ENCODE peak calls at places on chromosomes 2 and 18, in nine cellular contexts. O is hepatocyte, P is tibial artery, J is heart left ventricle, Y is astrocyte, F is breast epithelium, E is uterus, B is spleen, V is endodermal cell. Q is an unnamed sample. For H3K4me1, the result is how much of the 10 kb centered on the place peaks cover.

GRCh38 chr2:71833855-71834554 is 313.7 kb downstream of the CYP26B1 start:
- DNase-seq in O (no peak), P (peak), J (peak), Y (no peak), F (no peak), E (peak), B (no peak), V (peak), Q (peak)

GRCh38 chr2:102473020-102473419 is at the start of gene SLC9A4:
- DNase-seq in O (peak), P (peak), J (no peak), Y (peak), F (peak), E (no peak), B (no peak), V (peak), Q (no peak)

GRCh38 chr2:224892574-224893204 is 149.6 kb downstream of the DOCK10 start:
- DNase-seq in O (no peak), P (no peak), J (no peak), Y (no peak), F (no peak), E (no peak), B (no peak), V (peak), Q (no peak)

GRCh38 chr2:236968101-236968886 is 117.4 kb upstream of the COPS8 start:
- DNase-seq in O (peak), P (no peak), J (no peak), Y (no peak), F (no peak), E (no peak), B (peak), V (peak), Q (no peak)

GRCh38 chr2:129918604-129919003 is 60.9 kb upstream of the RAB6C start:
- DNase-seq in O (no peak), P (no peak), J (no peak), Y (no peak), F (no peak), E (no peak), B (no peak), V (no peak), Q (no peak)

GRCh38 chr2:19916385-19916784 is 14.6 kb upstream of the TTC32 start:
- DNase-seq in O (no peak), P (no peak), J (no peak), Y (no peak), F (no peak), E (no peak), B (no peak), V (peak), Q (no peak)

GRCh38 chr2:200787351-200788128 is 24.2 kb upstream of the BZW1 start:
- DNase-seq in O (peak), P (no peak), J (no peak), Y (peak), F (no peak), E (no peak), B (no peak), V (no peak), Q (no peak)

GRCh38 chr2:12716250-12717190 is at the start of gene TRIB2:
- DNase-seq in O (peak), P (peak), J (peak), Y (peak), F (peak), E (peak), B (peak), V (peak), Q (peak)

GRCh38 chr2:129078548-129078947 is 759.9 kb upstream of the HS6ST1 start:
- DNase-seq in O (no peak), P (no peak), J (no peak), Y (no peak), F (no peak), E (no peak), B (no peak), V (peak), Q (no peak)

GRCh38 chr2:24566630-24567029 is 75.6 kb downstream of the NCOA1 start:
- DNase-seq in O (no peak), P (no peak), J (no peak), Y (no peak), F (no peak), E (no peak), B (no peak), V (no peak), Q (no peak)

GRCh38 chr2:189221811-189222210 is 42.2 kb upstream of the COL5A2 start:
- DNase-seq in O (no peak), P (no peak), J (no peak), Y (peak), F (no peak), E (no peak), B (no peak), V (no peak), Q (no peak)

GRCh38 chr2:82795446-82795845 is 1663.6 kb downstream of the SUCLG1 start:
- DNase-seq in O (no peak), P (no peak), J (no peak), Y (peak), F (no peak), E (no peak), B (no peak), V (no peak), Q (no peak)

GRCh38 chr18:24770625-24771024 is 310.2 kb downstream of the HRH4 start:
- DNase-seq in O (no peak), P (no peak), J (no peak), Y (no peak), F (no peak), E (no peak), B (no peak), V (no peak), Q (no peak)

GRCh38 chr18:48545690-48546365 is 7.0 kb downstream of the CTIF start:
- DNase-seq in O (peak), P (peak), J (peak), Y (peak), F (peak), E (peak), B (no peak), V (peak), Q (peak)

GRCh38 chr2:28610583-28611201 is 114.8 kb downstream of the PLB1 start:
- DNase-seq in O (peak), P (peak), J (no peak), Y (peak), F (peak), E (peak), B (peak), V (no peak), Q (no peak)

GRCh38 chr2:133053541-133053940 is 383.5 kb upstream of the LYPD1 start:
- DNase-seq in O (no peak), P (no peak), J (no peak), Y (peak), F (no peak), E (no peak), B (no peak), V (no peak), Q (no peak)

GRCh38 chr2:3238951-3239841 is 138.4 kb downstream of the EIPR1 start:
- DNase-seq in O (no peak), P (no peak), J (no peak), Y (no peak), F (no peak), E (no peak), B (no peak), V (no peak), Q (no peak)

GRCh38 chr2:66962625-66963207 is 434.4 kb upstream of the ETAA1 start:
- DNase-seq in O (peak), P (no peak), J (no peak), Y (peak), F (no peak), E (peak), B (no peak), V (peak), Q (no peak)

GRCh38 chr2:197011777-197012641 is 85.5 kb upstream of the PGAP1 start:
- DNase-seq in O (peak), P (no peak), J (no peak), Y (peak), F (no peak), E (peak), B (no peak), V (no peak), Q (peak)

GRCh38 chr2:128727914-128728313 is 409.2 kb upstream of the HS6ST1 start:
- DNase-seq in O (no peak), P (peak), J (no peak), Y (peak), F (no peak), E (peak), B (no peak), V (no peak), Q (no peak)

GRCh38 chr18:79558196-79559120 is 121.1 kb upstream of the CTDP1 start:
- DNase-seq in O (no peak), P (peak), J (no peak), Y (no peak), F (no peak), E (no peak), B (no peak), V (peak), Q (no peak)

GRCh38 chr2:175627405-175627804 is 374.7 kb downstream of the LNPK start:
- DNase-seq in O (no peak), P (no peak), J (no peak), Y (no peak), F (no peak), E (no peak), B (no peak), V (no peak), Q (no peak)

GRCh38 chr2:10303634-10304378 is 1.1 kb downstream of the HPCAL1 start:
- DNase-seq in O (peak), P (no peak), J (peak), Y (no peak), F (no peak), E (peak), B (peak), V (peak), Q (peak)

GRCh38 chr18:31581498-31582197 is 10.0 kb upstream of the TTR start:
- DNase-seq in O (peak), P (no peak), J (no peak), Y (peak), F (no peak), E (no peak), B (no peak), V (no peak), Q (no peak)

GRCh38 chr2:27929916-27930486 is 39.5 kb downstream of the BABAM2 start:
- DNase-seq in O (no peak), P (no peak), J (no peak), Y (peak), F (no peak), E (no peak), B (no peak), V (no peak), Q (no peak)

GRCh38 chr2:104904889-104905288 is 51.0 kb downstream of the POU3F3 start:
- DNase-seq in O (no peak), P (no peak), J (no peak), Y (no peak), F (no peak), E (no peak), B (no peak), V (no peak), Q (no peak)

GRCh38 chr2:207849443-207849842 is 79.7 kb upstream of the FZD5 start:
- DNase-seq in O (no peak), P (no peak), J (no peak), Y (no peak), F (no peak), E (no peak), B (no peak), V (no peak), Q (no peak)

GRCh38 chr2:194166818-194167217 is 1490.2 kb upstream of the SLC39A10 start:
- DNase-seq in O (peak), P (no peak), J (no peak), Y (peak), F (no peak), E (no peak), B (no peak), V (peak), Q (no peak)

GRCh38 chr2:11446733-11447248 is 19.2 kb downstream of the E2F6 start:
- DNase-seq in O (peak), P (peak), J (peak), Y (peak), F (peak), E (peak), B (no peak), V (peak), Q (peak)

GRCh38 chr2:101346909-101347308 is 38.4 kb upstream of the RNF149 start:
- DNase-seq in O (no peak), P (no peak), J (no peak), Y (no peak), F (no peak), E (no peak), B (no peak), V (no peak), Q (no peak)

GRCh38 chr2:223051580-223052375 is at the start of gene KCNE4:
- DNase-seq in O (peak), P (peak), J (peak), Y (peak), F (no peak), E (peak), B (no peak), V (peak), Q (peak)

GRCh38 chr2:242010567-242011513 is 141.3 kb downstream of the RTP5 start:
- DNase-seq in O (no peak), P (no peak), J (no peak), Y (no peak), F (no peak), E (no peak), B (peak), V (peak), Q (no peak)

GRCh38 chr2:190649035-190649797 is at the start of gene NAB1:
- DNase-seq in O (no peak), P (peak), J (peak), Y (no peak), F (peak), E (peak), B (peak), V (peak), Q (peak)

GRCh38 chr2:239106314-239106908 is 258.5 kb downstream of the TWIST2 start:
- DNase-seq in O (peak), P (no peak), J (peak), Y (peak), F (no peak), E (no peak), B (no peak), V (peak), Q (peak)

GRCh38 chr18:58657081-58657480 is 14.2 kb upstream of the MALT1 start:
- DNase-seq in O (no peak), P (no peak), J (no peak), Y (no peak), F (no peak), E (no peak), B (no peak), V (no peak), Q (no peak)
- H3K4me1 ChIP-seq in O (under half), P (under half), J (under half), Y (under half), F (under half), E (under half), B (under half), V (under half), Q (under half)

DNA sequence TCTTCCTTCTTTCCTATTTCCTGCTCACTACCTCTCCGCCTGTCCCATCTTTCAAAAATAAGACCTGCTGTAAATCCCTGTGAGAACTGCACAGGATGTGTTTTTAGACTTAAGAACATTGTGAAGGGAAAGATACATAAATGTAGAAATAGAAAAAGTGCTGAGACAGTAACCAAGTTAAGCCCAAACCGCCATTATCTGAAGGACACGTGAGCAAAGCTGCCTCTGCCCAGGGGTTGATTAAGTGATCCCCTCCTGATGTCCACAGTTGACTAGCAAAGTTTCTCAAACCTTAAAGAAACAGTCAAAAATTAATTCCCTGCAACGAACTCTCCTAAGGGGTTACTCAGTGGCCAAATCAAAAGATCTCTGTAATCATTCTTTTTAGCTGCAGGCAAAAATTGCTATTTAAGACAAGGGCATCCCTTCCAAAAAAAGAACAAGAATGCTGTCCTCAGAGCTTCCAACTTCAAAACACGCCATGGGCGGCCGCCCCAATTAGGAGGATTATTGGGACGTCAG is 48.2 kb downstream of the ZNF516 start:
- DNase-seq in O (no peak), P (no peak), J (no peak), Y (no peak), F (no peak), E (no peak), B (no peak), V (no peak), Q (no peak)
- H3K27ac ChIP-seq in O (peak), P (no peak), J (no peak), Y (no peak), F (peak), E (peak), B (peak), V (no peak), Q (no peak)

GRCh38 chr2:17543131-17543660 is 2.7 kb downstream of the VSNL1 start:
- DNase-seq in O (no peak), P (no peak), J (no peak), Y (no peak), F (no peak), E (no peak), B (no peak), V (peak), Q (no peak)

GRCh38 chr2:17543848-17544645 is 3.6 kb downstream of the VSNL1 start:
- DNase-seq in O (no peak), P (no peak), J (no peak), Y (peak), F (no peak), E (no peak), B (no peak), V (no peak), Q (no peak)

GRCh38 chr2:17547737-17548136 is 7.2 kb downstream of the VSNL1 start:
- DNase-seq in O (no peak), P (no peak), J (no peak), Y (no peak), F (no peak), E (no peak), B (no peak), V (no peak), Q (no peak)

GRCh38 chr2:17547237-17547636 is 6.7 kb downstream of the VSNL1 start:
- DNase-seq in O (no peak), P (no peak), J (no peak), Y (no peak), F (no peak), E (no peak), B (no peak), V (no peak), Q (no peak)

GRCh38 chr2:17545680-17546613 is 5.5 kb downstream of the VSNL1 start:
- DNase-seq in O (no peak), P (no peak), J (no peak), Y (no peak), F (no peak), E (no peak), B (no peak), V (no peak), Q (no peak)
- H3K4me1 ChIP-seq in O (under half), P (under half), J (under half), Y (under half), F (under half), E (under half), B (under half), V (under half), Q (under half)

GRCh38 chr2:38039511-38039910 is 36.4 kb downstream of the CYP1B1 start:
- DNase-seq in O (no peak), P (no peak), J (no peak), Y (no peak), F (no peak), E (no peak), B (no peak), V (no peak), Q (no peak)

GRCh38 chr2:38037325-38037724 is 38.6 kb downstream of the CYP1B1 start:
- DNase-seq in O (no peak), P (no peak), J (no peak), Y (no peak), F (no peak), E (no peak), B (no peak), V (no peak), Q (no peak)

GRCh38 chr2:38039111-38039510 is 36.8 kb downstream of the CYP1B1 start:
- DNase-seq in O (no peak), P (no peak), J (no peak), Y (peak), F (no peak), E (no peak), B (no peak), V (no peak), Q (no peak)

GRCh38 chr2:38037757-38038615 is 38.0 kb downstream of the CYP1B1 start:
- DNase-seq in O (peak), P (peak), J (peak), Y (peak), F (no peak), E (peak), B (no peak), V (peak), Q (peak)

GRCh38 chr2:38038682-38039081 is 37.3 kb downstream of the CYP1B1 start:
- DNase-seq in O (no peak), P (no peak), J (no peak), Y (no peak), F (no peak), E (no peak), B (no peak), V (no peak), Q (no peak)
- H3K27ac ChIP-seq in O (no peak), P (peak), J (no peak), Y (no peak), F (peak), E (peak), B (peak), V (no peak), Q (peak)

GRCh38 chr18:46261799-46262198 is 157.6 kb downstream of the HAUS1 start:
- DNase-seq in O (no peak), P (no peak), J (no peak), Y (peak), F (no peak), E (no peak), B (no peak), V (peak), Q (no peak)

GRCh38 chr18:46260879-46261143 is 156.6 kb downstream of the HAUS1 start:
- DNase-seq in O (no peak), P (no peak), J (no peak), Y (peak), F (no peak), E (no peak), B (no peak), V (no peak), Q (no peak)

GRCh38 chr18:46264255-46264654 is 160.1 kb downstream of the HAUS1 start:
- DNase-seq in O (peak), P (no peak), J (no peak), Y (no peak), F (no peak), E (no peak), B (no peak), V (no peak), Q (no peak)

GRCh38 chr18:46260016-46260878 is 156.1 kb downstream of the HAUS1 start:
- DNase-seq in O (no peak), P (no peak), J (no peak), Y (peak), F (no peak), E (no peak), B (no peak), V (no peak), Q (no peak)

GRCh38 chr18:46262856-46263255 is 158.7 kb downstream of the HAUS1 start:
- DNase-seq in O (no peak), P (no peak), J (no peak), Y (no peak), F (no peak), E (no peak), B (no peak), V (no peak), Q (no peak)
- H3K4me1 ChIP-seq in O (under half), P (under half), J (under half), Y (under half), F (under half), E (under half), B (under half), V (under half), Q (under half)

DNA sequence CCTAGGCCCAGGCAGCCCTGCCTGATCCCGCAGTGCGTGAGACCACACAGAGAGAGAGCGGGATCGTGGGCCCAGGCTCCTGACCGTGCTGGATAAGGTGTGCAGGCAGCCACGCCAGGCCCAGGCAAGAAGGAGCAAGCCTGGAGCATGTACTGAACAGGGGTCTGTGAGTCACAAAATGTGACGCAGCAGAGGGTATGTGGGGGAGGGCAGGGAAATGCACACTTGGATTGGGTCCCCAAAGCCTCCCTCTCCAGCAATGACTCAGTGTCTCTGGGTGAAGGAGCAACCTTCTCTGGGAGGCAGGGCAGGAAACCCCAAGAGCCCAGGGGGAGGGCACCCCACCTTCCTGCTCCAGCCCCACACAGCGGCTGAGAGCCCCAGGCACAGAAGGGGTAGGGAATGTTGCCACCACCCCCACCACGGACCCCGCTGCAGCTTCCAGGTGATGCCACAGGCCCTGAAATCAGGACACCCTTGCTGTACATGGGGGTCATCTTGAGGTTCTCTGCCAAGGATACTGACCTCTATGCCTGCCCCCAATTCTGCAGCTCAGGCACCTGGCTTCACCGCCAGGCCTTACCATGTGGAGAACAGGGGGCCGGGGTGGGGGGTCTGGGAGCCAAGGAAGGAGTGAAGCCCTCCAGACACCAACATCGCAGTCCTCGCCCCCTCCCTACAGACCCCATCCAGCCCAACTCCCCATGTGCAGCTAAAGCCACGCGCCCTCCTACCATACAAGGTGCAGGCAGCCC is 1.3 kb upstream of the GPC1 start:
- DNase-seq in O (peak), P (no peak), J (peak), Y (peak), F (peak), E (peak), B (peak), V (no peak), Q (peak)
- H3K27ac ChIP-seq in O (peak), P (peak), J (peak), Y (peak), F (peak), E (peak), B (peak), V (no peak), Q (peak)

Q was measured in heart right ventricle.